ENCODE peak calls at places on chromosomes 4 and X, in nine cellular contexts. I, D, Y, A, K, W, G, C and H are unnamed samples.

GRCh38 chr4:128289523-128290158 is 2.0 kb upstream of the PGRMC2 start:
- DNase-seq in G (no peak), D (no peak), A (no peak), Y (no peak), W (no peak), K (no peak), C (no peak), I (no peak), H (no peak)

GRCh38 chr4:34010703-34011102 is 2233.6 kb downstream of the ARAP2 start:
- DNase-seq in D (no peak), W (no peak), K (no peak), Y (no peak), I (no peak), G (no peak), A (no peak), C (no peak), H (no peak)

GRCh38 chrX:109472939-109473713 is 8.8 kb downstream of the GUCY2F start:
- DNase-seq in D (no peak), I (no peak), G (peak; percentile 3), W (peak; percentile 54), C (no peak), Y (no peak), A (no peak), K (no peak), H (no peak)

GRCh38 chr4:41927761-41928499 is 7.3 kb upstream of the TMEM33 start:
- DNase-seq in D (no peak), Y (no peak), W (no peak), A (no peak), C (no peak), G (no peak), K (no peak), I (no peak), H (no peak)

GRCh38 chrX:154748712-154749339 is 2.1 kb downstream of the GAB3 start:
- DNase-seq in C (no peak), I (peak; percentile 71), K (peak; percentile 56), A (no peak), W (peak; percentile 69), G (no peak), D (no peak), Y (no peak), H (no peak)

GRCh38 chrX:32893751-32894150 is 317.6 kb downstream of the DMD start:
- DNase-seq in Y (peak; percentile 50), A (no peak), G (no peak), I (no peak), D (no peak), C (no peak), K (no peak), W (no peak), H (no peak)

GRCh38 chr4:18524667-18525066 is 503.1 kb upstream of the LCORL start:
- DNase-seq in W (no peak), G (no peak), C (no peak), I (no peak), K (no peak), Y (no peak), A (no peak), D (peak; percentile 21), H (no peak)

GRCh38 chr4:184762100-184762499 is 28.2 kb upstream of the CENPU start:
- DNase-seq in I (peak; percentile 15), Y (no peak), C (no peak), K (no peak), W (no peak), G (no peak), A (no peak), D (no peak), H (no peak)

GRCh38 chr4:10605746-10606482 is 78.7 kb downstream of the CLNK start:
- DNase-seq in W (no peak), I (no peak), C (no peak), G (no peak), K (no peak), D (no peak), A (no peak), Y (no peak), H (no peak)

GRCh38 chrX:71292669-71293379 is 8.7 kb upstream of the ITGB1BP2 start:
- DNase-seq in Y (no peak), G (no peak), W (no peak), D (no peak), K (no peak), A (no peak), I (no peak), C (no peak), H (no peak)

GRCh38 chr4:3526456-3526855 is 5.8 kb downstream of the LRPAP1 start:
- DNase-seq in D (peak; percentile 11), I (peak; percentile 43), W (no peak), Y (no peak), G (no peak), A (no peak), K (no peak), C (no peak), H (no peak)

DNA sequence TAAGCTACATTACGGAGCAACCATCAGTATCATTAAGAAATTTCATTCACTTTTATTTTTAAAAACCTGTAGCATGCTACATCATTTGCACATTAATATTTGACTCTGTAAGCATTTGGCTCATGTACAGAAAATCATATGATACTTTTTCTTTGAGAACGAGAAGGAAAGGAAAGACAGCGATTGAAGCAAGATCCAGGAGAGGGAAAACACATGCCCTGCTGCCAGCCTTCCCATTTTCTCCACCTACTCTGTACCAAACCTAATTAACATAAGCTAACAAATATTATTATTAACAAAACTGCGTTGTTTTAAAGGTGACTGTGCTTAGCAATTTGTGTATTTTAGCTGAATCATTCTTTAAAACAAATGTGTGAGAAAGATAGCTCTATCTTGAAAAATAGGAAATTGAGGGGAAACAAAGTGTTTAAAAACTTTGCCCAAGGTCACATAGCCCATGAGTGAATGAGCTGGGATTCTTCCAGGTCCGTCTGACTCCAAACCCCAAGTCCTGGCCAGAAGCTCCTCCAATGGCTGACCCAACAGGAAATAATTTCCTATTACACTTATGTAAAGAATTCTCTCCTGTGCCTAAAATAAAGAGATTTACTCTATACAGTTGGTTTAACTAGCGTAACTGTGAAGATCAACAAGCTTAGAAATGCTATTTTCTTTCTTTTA is 287.4 kb downstream of the ARHGAP24 start:
- DNase-seq in W (peak; percentile 91), G (no peak), K (no peak), A (no peak), Y (no peak), D (peak; percentile 48), I (no peak), C (no peak), H (no peak)
- H3K4me3 ChIP-seq in W (no peak overlapping the region), G (peak overlapping the region; percentile 49), K (no peak overlapping the region), A (peak overlapping the region; percentile 41), Y (no peak overlapping the region), D (no peak overlapping the region), I (no peak overlapping the region), C (no peak overlapping the region), H (no peak overlapping the region)

DNA sequence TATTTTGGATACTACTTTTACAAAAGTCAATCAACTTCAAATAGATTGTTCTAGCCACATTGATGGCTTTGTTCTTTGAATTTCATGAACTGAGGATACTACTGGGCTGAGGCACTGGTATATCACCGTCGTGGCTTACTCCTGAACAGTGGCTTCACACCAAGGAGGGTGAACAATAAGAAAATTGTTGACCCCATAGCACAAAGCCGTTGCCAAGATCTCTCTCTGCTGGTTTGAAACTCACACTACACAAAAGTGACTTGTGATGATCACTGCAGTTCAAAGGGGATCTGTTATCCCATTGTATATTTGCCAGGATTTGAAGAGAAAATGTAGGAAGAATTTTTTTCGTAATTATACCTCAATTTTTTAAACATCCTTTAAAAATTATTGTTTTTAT is 119.6 kb downstream of the PDLIM5 start:
- DNase-seq in G (no peak), W (no peak), Y (no peak), D (no peak), K (no peak), A (no peak), I (no peak), C (no peak), H (no peak)
- TF ChIP-seq CTCF in G (no peak), W (no peak), Y (no peak), D (no peak), K (no peak), A (no peak), I (no peak), C (no peak), H (no peak)

DNA sequence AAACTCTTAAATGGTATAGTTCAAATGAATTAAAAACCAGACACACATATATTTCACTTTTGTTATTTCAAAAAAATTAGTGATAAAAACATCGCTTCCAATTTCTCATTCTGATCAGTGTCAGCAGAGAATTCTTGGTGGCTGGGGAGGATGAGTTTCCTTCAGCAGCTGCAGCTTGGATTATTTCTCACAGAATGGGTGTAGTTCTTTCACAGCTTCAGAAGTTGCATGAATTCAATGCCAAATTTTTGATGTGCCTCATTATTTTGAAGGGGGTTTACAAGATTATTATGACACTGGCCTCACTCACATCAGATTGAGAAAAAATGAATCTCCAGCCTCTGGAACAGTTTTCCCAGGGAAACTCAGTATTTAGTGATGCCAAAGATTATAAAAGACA is 184.9 kb upstream of the WDFY3 start:
- DNase-seq in K (no peak), W (no peak), D (no peak), C (no peak), A (no peak), G (no peak), Y (no peak), I (no peak), H (no peak)
- H3K4me1 ChIP-seq in K (no peaks in the 10 kb centered on the region), W (no peaks in the 10 kb centered on the region), D (no peaks in the 10 kb centered on the region), C (peaks cover 15% of the 10 kb centered on the region), A (no peaks in the 10 kb centered on the region), G (no peaks in the 10 kb centered on the region), Y (no peaks in the 10 kb centered on the region), I (no peaks in the 10 kb centered on the region), H (no peaks in the 10 kb centered on the region)

DNA sequence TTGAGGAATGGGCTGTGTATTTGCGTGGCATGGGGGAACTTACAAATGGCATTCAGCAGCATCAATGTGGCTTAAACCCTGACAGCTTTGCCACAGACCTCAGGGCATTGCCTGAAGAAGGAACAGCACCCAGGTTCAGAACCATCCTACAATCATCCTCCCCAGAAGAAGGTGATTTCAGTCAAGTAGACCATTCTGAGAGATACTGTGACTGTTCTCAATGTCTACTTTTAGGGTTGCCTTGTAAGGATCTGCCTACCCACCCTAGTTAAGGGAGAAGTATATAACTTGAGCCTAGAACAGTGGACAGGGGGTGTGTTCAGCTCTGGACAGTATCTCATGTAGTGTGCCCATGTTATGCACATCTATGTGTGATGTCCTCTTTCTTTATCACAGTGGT is 1.6 kb upstream of the FGF5 start:
- DNase-seq in Y (no peak), W (no peak), C (no peak), K (no peak), D (no peak), A (no peak), G (no peak), I (no peak), H (no peak)
- H3K4me3 ChIP-seq in Y (no peak overlapping the region), W (no peak overlapping the region), C (no peak overlapping the region), K (no peak overlapping the region), D (no peak overlapping the region), A (no peak overlapping the region), G (no peak overlapping the region), I (no peak overlapping the region), H (no peak overlapping the region)